ENCODE peak calls at places on chromosomes 6 and 20, in seven cellular contexts. D, O, Y, B, N, E and R are unnamed samples.

GRCh38 chr6:65229768-65230167 is 477.3 kb downstream of the EYS start:
- DNase-seq in D (no peak), O (peak), Y (no peak), B (no peak), N (no peak), E (peak), R (no peak)

GRCh38 chr6:122677436-122677835 is 67.2 kb downstream of the PKIB start:
- DNase-seq in D (no peak), O (no peak), Y (no peak), B (no peak), N (no peak), E (no peak), R (no peak)

GRCh38 chr20:44187763-44188709 is 1.0 kb upstream of the JPH2 start:
- DNase-seq in D (no peak), O (peak), Y (no peak), B (peak), N (peak), E (no peak), R (peak)

GRCh38 chr20:49281059-49281912 is 3.4 kb upstream of the ZNFX1 start:
- DNase-seq in D (no peak), O (no peak), Y (no peak), B (no peak), N (no peak), E (peak), R (no peak)

GRCh38 chr6:167762259-167762962 is 64.3 kb upstream of the AFDN start:
- DNase-seq in D (no peak), O (no peak), Y (no peak), B (no peak), N (no peak), E (no peak), R (no peak)

GRCh38 chr20:1204061-1204460 is 807 bp downstream of the C20orf202 start:
- DNase-seq in D (no peak), O (no peak), Y (no peak), B (no peak), N (no peak), E (no peak), R (no peak)

GRCh38 chr6:159577564-159577963 is 115.5 kb downstream of the SOD2 start:
- DNase-seq in D (no peak), O (peak), Y (no peak), B (no peak), N (peak), E (peak), R (peak)

GRCh38 chr6:45930419-45931059 is 85.1 kb downstream of the CLIC5 start:
- DNase-seq in D (peak), O (peak), Y (peak), B (peak), N (peak), E (peak), R (peak)

GRCh38 chr20:56996533-56996932 is 269.9 kb downstream of the BMP7 start:
- DNase-seq in D (no peak), O (no peak), Y (no peak), B (no peak), N (no peak), E (no peak), R (no peak)

GRCh38 chr20:62066339-62066982 is 780 bp upstream of the TAF4 start:
- DNase-seq in D (peak), O (no peak), Y (peak), B (no peak), N (peak), E (no peak), R (peak)

GRCh38 chr6:11613858-11614257 is 76.3 kb downstream of the TMEM170B start:
- DNase-seq in D (no peak), O (peak), Y (no peak), B (no peak), N (peak), E (peak), R (peak)

GRCh38 chr6:22149501-22150490 is 147.0 kb downstream of the PRL start:
- DNase-seq in D (no peak), O (peak), Y (no peak), B (no peak), N (no peak), E (no peak), R (peak)

GRCh38 chr20:2851086-2851485 is 10.5 kb downstream of the VPS16 start:
- DNase-seq in D (no peak), O (no peak), Y (no peak), B (no peak), N (no peak), E (no peak), R (no peak)
- TF ChIP-seq CTCF in D (no peak), O (no peak), Y (no peak), B (no peak), N (no peak), E (no peak), R (no peak)

DNA sequence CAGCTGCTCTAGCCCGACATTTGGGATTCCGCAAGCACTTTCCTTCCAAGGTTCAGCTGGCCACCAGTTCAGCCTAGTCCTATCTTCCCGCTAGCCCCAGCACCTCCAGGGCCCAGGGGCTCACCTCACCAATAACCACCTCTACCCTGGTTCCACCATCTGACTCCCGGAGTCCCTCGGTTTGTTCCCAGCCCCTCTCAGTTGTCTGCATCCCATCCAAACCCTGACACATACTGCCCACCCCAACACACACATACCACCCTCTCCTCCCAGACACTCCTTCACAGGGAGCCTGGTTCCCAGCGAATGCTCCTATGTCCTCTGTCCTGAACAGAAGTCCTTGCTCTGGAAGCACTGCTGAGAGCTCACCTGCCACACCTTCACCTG is 418 bp downstream of the TNXB start:
- DNase-seq in D (no peak), O (no peak), Y (no peak), B (no peak), N (no peak), E (no peak), R (no peak)
- H3K4me3 ChIP-seq in D (peak), O (no peak), Y (no peak), B (peak), N (no peak), E (no peak), R (peak)

GRCh38 chr20:24146231-24146634 is 157.7 kb upstream of the GGTLC1 start:
- DNase-seq in D (no peak), O (no peak), Y (no peak), B (no peak), N (peak), E (no peak), R (peak)
- TF ChIP-seq CTCF in D (no peak), O (no peak), Y (no peak), B (no peak), N (no peak), E (no peak), R (no peak)

GRCh38 chr20:37764333-37764935 is 70.6 kb downstream of the CTNNBL1 start:
- DNase-seq in D (no peak), O (no peak), Y (no peak), B (no peak), N (peak), E (no peak), R (no peak)
- H3K4me3 ChIP-seq in D (no peak), O (no peak), Y (no peak), B (no peak), N (no peak), E (no peak), R (no peak)

GRCh38 chr6:157646012-157646411 is 177.0 kb upstream of the SNX9 start:
- DNase-seq in D (no peak), O (no peak), Y (no peak), B (no peak), N (no peak), E (no peak), R (no peak)

GRCh38 chr6:157645201-157645795 is 177.7 kb upstream of the SNX9 start:
- DNase-seq in D (no peak), O (no peak), Y (no peak), B (no peak), N (no peak), E (no peak), R (no peak)

GRCh38 chr6:157641837-157642236 is 181.2 kb upstream of the SNX9 start:
- DNase-seq in D (no peak), O (no peak), Y (no peak), B (no peak), N (no peak), E (no peak), R (no peak)

GRCh38 chr6:157642736-157643135 is 180.3 kb upstream of the SNX9 start:
- DNase-seq in D (no peak), O (no peak), Y (no peak), B (no peak), N (no peak), E (no peak), R (no peak)

GRCh38 chr6:157644043-157644810 is 178.8 kb upstream of the SNX9 start:
- DNase-seq in D (no peak), O (no peak), Y (no peak), B (no peak), N (peak), E (no peak), R (peak)
- TF ChIP-seq CTCF in D (no peak), O (no peak), Y (no peak), B (peak), N (peak), E (peak), R (peak)

GRCh38 chr20:4967752-4968477 is 33.4 kb downstream of the SLC23A2 start:
- DNase-seq in D (no peak), O (no peak), Y (no peak), B (no peak), N (no peak), E (no peak), R (no peak)

GRCh38 chr20:4972506-4973251 is 28.6 kb downstream of the SLC23A2 start:
- DNase-seq in D (no peak), O (no peak), Y (no peak), B (no peak), N (no peak), E (no peak), R (no peak)

GRCh38 chr20:4971064-4971463 is 30.2 kb downstream of the SLC23A2 start:
- DNase-seq in D (no peak), O (no peak), Y (no peak), B (no peak), N (no peak), E (no peak), R (no peak)

GRCh38 chr20:4978050-4978918 is 23.0 kb downstream of the SLC23A2 start:
- DNase-seq in D (no peak), O (no peak), Y (no peak), B (no peak), N (no peak), E (no peak), R (peak)

DNA sequence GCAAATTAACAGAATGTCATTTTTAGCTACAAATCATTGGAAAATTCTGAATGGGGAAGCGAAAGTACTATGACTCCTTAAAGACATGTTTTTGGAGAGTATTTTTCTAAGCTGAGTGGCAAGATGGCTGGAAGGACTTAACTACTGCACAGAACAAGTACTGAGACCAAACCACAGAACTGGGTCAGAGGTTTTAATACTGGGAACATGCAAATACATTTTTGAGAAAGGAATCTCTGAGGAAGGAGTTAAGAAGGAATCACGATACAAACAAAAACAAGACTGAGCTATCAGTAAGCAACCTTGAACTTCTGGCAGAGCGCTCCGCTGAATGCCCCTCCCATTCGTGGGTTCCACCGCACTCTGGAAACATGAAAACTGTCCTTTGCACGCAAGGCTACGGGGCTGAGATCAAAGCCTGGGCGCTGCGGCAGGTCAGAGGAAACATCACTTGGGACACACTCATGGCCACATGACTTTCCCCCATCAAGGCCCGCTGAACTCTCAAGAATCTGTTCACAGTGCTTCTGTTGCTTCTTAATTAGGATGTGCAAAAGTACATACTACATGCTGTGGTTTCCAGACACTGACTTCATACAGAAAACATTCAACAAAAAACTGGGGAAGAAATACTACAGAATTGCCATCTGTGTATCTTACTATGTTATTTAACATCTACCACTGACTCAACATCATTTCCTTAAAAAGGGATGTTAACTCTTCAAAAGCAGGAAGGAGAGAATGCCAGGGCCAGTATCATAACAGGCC is 27.8 kb downstream of the SLC23A2 start:
- DNase-seq in D (peak), O (peak), Y (peak), B (peak), N (no peak), E (peak), R (peak)
- H3K4me3 ChIP-seq in D (peak), O (peak), Y (no peak), B (peak), N (no peak), E (peak), R (peak)

GRCh38 chr6:67986694-67987232 is 648.3 kb upstream of the ADGRB3 start:
- DNase-seq in D (no peak), O (no peak), Y (no peak), B (no peak), N (no peak), E (no peak), R (no peak)
- TF ChIP-seq CTCF in D (no peak), O (no peak), Y (no peak), B (no peak), N (no peak), E (no peak), R (no peak)